ENCODE peak calls at places on chromosomes 13 and 19, in eight cellular contexts. D, Z, M, N, B, R, L and P are unnamed samples.

GRCh38 chr13:48728226-48728625 is 74.5 kb downstream of the CYSLTR2 start:
- DNase-seq in M (no peak), R (no peak), D (no peak), L (no peak), B (no peak), Z (no peak), N (no peak), P (no peak)

GRCh38 chr19:33459220-33459619 is 62.4 kb downstream of the PEPD start:
- DNase-seq in D (no peak), R (no peak), L (no peak), B (no peak), Z (no peak), M (peak), N (no peak), P (no peak)

GRCh38 chr13:64371045-64371444 is 2859.1 kb downstream of the PCDH9 start:
- DNase-seq in D (no peak), N (peak), B (no peak), M (no peak), R (no peak), L (peak), Z (no peak), P (peak)

GRCh38 chr19:49142866-49143335 is 12.3 kb downstream of the HRC start:
- DNase-seq in Z (no peak), M (peak), N (peak), B (peak), L (peak), R (peak), D (peak), P (peak)

GRCh38 chr19:3868770-3869456 is at the start of gene ZFR2:
- DNase-seq in M (peak), B (no peak), R (no peak), N (peak), L (no peak), Z (peak), D (no peak), P (no peak)

GRCh38 chr19:34480971-34481821 is at the start of gene WTIP:
- DNase-seq in B (no peak), N (peak), L (peak), M (peak), D (peak), Z (no peak), R (peak), P (peak)

GRCh38 chr13:69946443-69946955 is 161.1 kb upstream of the ATXN8OS start:
- DNase-seq in N (no peak), B (no peak), D (no peak), R (no peak), Z (no peak), L (no peak), M (no peak), P (no peak)

GRCh38 chr13:80550856-80551532 is 210.1 kb upstream of the SPRY2 start:
- DNase-seq in Z (no peak), D (no peak), M (no peak), N (no peak), B (no peak), R (no peak), L (no peak), P (no peak)

GRCh38 chr13:26951581-26952177 is 191.1 kb upstream of the GPR12 start:
- DNase-seq in N (no peak), D (no peak), R (no peak), Z (no peak), L (no peak), B (no peak), M (no peak), P (no peak)

GRCh38 chr19:47144630-47145029 is 14.0 kb downstream of the SAE1 start:
- DNase-seq in M (no peak), N (no peak), Z (no peak), B (no peak), L (no peak), D (no peak), R (no peak), P (no peak)

GRCh38 chr13:94389544-94390351 is 89.7 kb downstream of the DCT start:
- DNase-seq in D (peak), Z (no peak), M (no peak), R (no peak), N (no peak), B (no peak), L (no peak), P (no peak)

GRCh38 chr13:29594310-29594709 is 1.2 kb downstream of the SLC7A1 start:
- DNase-seq in Z (no peak), N (peak), M (peak), R (no peak), B (no peak), L (peak), D (peak), P (peak)

GRCh38 chr13:29760561-29760960 is 89.9 kb downstream of the UBL3 start:
- DNase-seq in L (no peak), M (no peak), D (no peak), Z (no peak), N (no peak), B (no peak), R (no peak), P (peak)

GRCh38 chr19:35284153-35285140 is 2.1 kb downstream of the HAMP start:
- DNase-seq in Z (no peak), L (no peak), M (no peak), D (no peak), N (no peak), R (no peak), B (no peak), P (no peak)

GRCh38 chr13:32902898-32903297 is 113.3 kb upstream of the KL start:
- DNase-seq in N (no peak), M (peak), R (peak), L (peak), Z (no peak), B (peak), D (peak), P (peak)

GRCh38 chr19:35318679-35319448 is 10.1 kb upstream of the CD22 start:
- DNase-seq in L (peak), R (peak), N (peak), B (peak), D (peak), Z (no peak), M (no peak), P (peak)

GRCh38 chr13:99190147-99190985 is 10.3 kb upstream of the UBAC2 start:
- DNase-seq in L (no peak), Z (no peak), R (no peak), B (no peak), N (no peak), D (no peak), M (no peak), P (no peak)

GRCh38 chr19:39329948-39330347 is 5.9 kb downstream of the GMFG start:
- DNase-seq in B (no peak), Z (no peak), D (no peak), M (no peak), N (no peak), R (no peak), L (no peak), P (no peak)

GRCh38 chr19:5072115-5072514 is 103.2 kb downstream of the KDM4B start:
- DNase-seq in Z (no peak), N (no peak), M (no peak), R (no peak), L (no peak), D (no peak), B (no peak), P (no peak)

GRCh38 chr19:37551123-37551993 is 43.2 kb downstream of the ZNF571 start:
- DNase-seq in L (peak), B (no peak), D (peak), Z (peak), M (peak), N (no peak), R (no peak), P (peak)

GRCh38 chr13:31050486-31051400 is 111.0 kb downstream of the HSPH1 start:
- DNase-seq in M (peak), D (peak), L (no peak), Z (no peak), N (no peak), R (no peak), B (no peak), P (no peak)

GRCh38 chr19:14405380-14405757 is 13.8 kb downstream of the DDX39A start:
- DNase-seq in R (no peak), Z (no peak), N (no peak), M (peak), B (no peak), L (no peak), D (no peak), P (no peak)

GRCh38 chr19:7772752-7773291 is 9.8 kb downstream of the CLEC4M start:
- DNase-seq in Z (no peak), M (no peak), R (no peak), L (peak), D (no peak), N (no peak), B (no peak), P (peak)

GRCh38 chr19:53365134-53365898 is at the start of gene ZNF525:
- DNase-seq in D (peak), M (peak), L (peak), B (peak), Z (peak), R (peak), N (peak), P (peak)

GRCh38 chr13:104980571-104980970 is 1554.9 kb downstream of the EFNB2 start:
- DNase-seq in B (no peak), M (no peak), Z (no peak), D (no peak), R (no peak), L (no peak), N (no peak), P (no peak)

GRCh38 chr13:98606296-98606695 is 29.4 kb upstream of the STK24 start:
- DNase-seq in R (no peak), B (no peak), Z (no peak), D (no peak), N (no peak), L (no peak), M (peak), P (no peak)

GRCh38 chr13:113298001-113298945 is 1.2 kb downstream of the LAMP1 start:
- DNase-seq in Z (no peak), L (peak), R (no peak), M (no peak), B (no peak), D (no peak), N (no peak), P (no peak)